ENCODE peak calls at places on chromosomes 13 and 19, in five cellular contexts. One of them, this sample, is unnamed.
A peak's percentile ranks its signal among the peaks of the same experiment; 100 is the strongest.

GRCh38 chr13:71524245-71525002 is 342.6 kb downstream of the DACH1 start:
- DNase-seq in GM12878: no peak
- DNase-seq in H1: no peak
- DNase-seq in HepG2: no peak
- DNase-seq in K562: no peak
- DNase-seq in this sample: no peak

GRCh38 chr19:13506550-13506878 is 235 bp upstream of the CACNA1A start:
- DNase-seq in HepG2: no peak
- DNase-seq in K562: no peak
- DNase-seq in GM12878: no peak
- DNase-seq in H1: peak; percentile 54
- DNase-seq in this sample: no peak

GRCh38 chr19:53879145-53880037 is 2.6 kb upstream of the PRKCG start:
- DNase-seq in H1: peak; percentile 100
- DNase-seq in GM12878: no peak
- DNase-seq in K562: peak; percentile 89
- DNase-seq in HepG2: peak; percentile 86
- DNase-seq in this sample: peak; percentile 92

GRCh38 chr13:39530996-39531395 is 72.0 kb downstream of the LHFPL6 start:
- DNase-seq in H1: no peak
- DNase-seq in HepG2: no peak
- DNase-seq in K562: no peak
- DNase-seq in GM12878: no peak
- DNase-seq in this sample: no peak

GRCh38 chr19:41888926-41889325 is 5.9 kb downstream of the ARHGEF1 start:
- DNase-seq in K562: no peak
- DNase-seq in H1: no peak
- DNase-seq in GM12878: no peak
- DNase-seq in HepG2: no peak
- DNase-seq in this sample: no peak

GRCh38 chr13:78029891-78030290 is 111.3 kb upstream of the EDNRB start:
- DNase-seq in K562: no peak
- DNase-seq in HepG2: no peak
- DNase-seq in H1: no peak
- DNase-seq in GM12878: no peak
- DNase-seq in this sample: no peak

GRCh38 chr19:2719232-2719735 is 1.9 kb downstream of the DIRAS1 start:
- DNase-seq in HepG2: no peak
- DNase-seq in GM12878: no peak
- DNase-seq in K562: no peak
- DNase-seq in H1: no peak
- DNase-seq in this sample: no peak

GRCh38 chr19:35000647-35001501 is 751 bp downstream of the GRAMD1A start:
- DNase-seq in H1: no peak
- DNase-seq in K562: peak; percentile 68
- DNase-seq in HepG2: peak; percentile 59
- DNase-seq in GM12878: no peak
- DNase-seq in this sample: peak; percentile 70

GRCh38 chr13:111482126-111482525 is 161.7 kb downstream of the TEX29 start:
- DNase-seq in H1: no peak
- DNase-seq in GM12878: no peak
- DNase-seq in K562: no peak
- DNase-seq in HepG2: no peak
- DNase-seq in this sample: no peak

GRCh38 chr13:41608111-41608510 is 150.8 kb downstream of the RGCC start:
- DNase-seq in H1: no peak
- DNase-seq in K562: no peak
- DNase-seq in HepG2: no peak
- DNase-seq in GM12878: no peak
- DNase-seq in this sample: no peak

GRCh38 chr13:112159575-112160547 is 92.9 kb downstream of the SOX1 start:
- DNase-seq in H1: no peak
- DNase-seq in GM12878: no peak
- DNase-seq in K562: no peak
- DNase-seq in HepG2: peak; percentile 73
- DNase-seq in this sample: no peak

GRCh38 chr19:1445932-1446712 is 3.8 kb upstream of the APC2 start:
- DNase-seq in H1: peak; percentile 77
- DNase-seq in K562: peak; percentile 77
- DNase-seq in HepG2: no peak
- DNase-seq in GM12878: no peak
- DNase-seq in this sample: peak; percentile 52

GRCh38 chr19:1122972-1123363 is 19.2 kb downstream of the GPX4 start:
- DNase-seq in K562: peak; percentile 88
- DNase-seq in H1: peak; percentile 100
- DNase-seq in GM12878: no peak
- DNase-seq in HepG2: peak; percentile 29
- DNase-seq in this sample: peak; percentile 84

GRCh38 chr13:44449999-44450821 is 76.6 kb downstream of the SERP2 start:
- DNase-seq in GM12878: no peak
- DNase-seq in HepG2: peak; percentile 42
- DNase-seq in H1: no peak
- DNase-seq in K562: no peak
- DNase-seq in this sample: no peak

GRCh38 chr19:38035515-38036495 is 128.8 kb downstream of the SIPA1L3 start:
- DNase-seq in HepG2: peak; percentile 6
- DNase-seq in H1: no peak
- DNase-seq in K562: no peak
- DNase-seq in GM12878: no peak
- DNase-seq in this sample: no peak

GRCh38 chr13:95800455-95800854 is 123.5 kb downstream of the DNAJC3 start:
- DNase-seq in H1: no peak
- DNase-seq in HepG2: no peak
- DNase-seq in K562: no peak
- DNase-seq in GM12878: no peak
- DNase-seq in this sample: no peak

GRCh38 chr13:24050292-24050711 is 110.2 kb upstream of the SPATA13 start:
- DNase-seq in HepG2: no peak
- DNase-seq in H1: no peak
- DNase-seq in GM12878: no peak
- DNase-seq in K562: no peak
- DNase-seq in this sample: no peak

GRCh38 chr13:41411536-41411935 is 45.8 kb upstream of the RGCC start:
- DNase-seq in H1: no peak
- DNase-seq in GM12878: no peak
- DNase-seq in HepG2: peak; percentile 62
- DNase-seq in K562: peak; percentile 37
- DNase-seq in this sample: peak; percentile 29

GRCh38 chr13:91946498-91947070 is 548.2 kb downstream of the GPC5 start:
- DNase-seq in K562: peak; percentile 1
- DNase-seq in H1: no peak
- DNase-seq in HepG2: peak; percentile 44
- DNase-seq in GM12878: no peak
- DNase-seq in this sample: peak; percentile 14

GRCh38 chr19:8610041-8610927 is at the start of gene ADAMTS10:
- DNase-seq in GM12878: no peak
- DNase-seq in H1: peak; percentile 76
- DNase-seq in HepG2: no peak
- DNase-seq in K562: no peak
- DNase-seq in this sample: no peak

DNA sequence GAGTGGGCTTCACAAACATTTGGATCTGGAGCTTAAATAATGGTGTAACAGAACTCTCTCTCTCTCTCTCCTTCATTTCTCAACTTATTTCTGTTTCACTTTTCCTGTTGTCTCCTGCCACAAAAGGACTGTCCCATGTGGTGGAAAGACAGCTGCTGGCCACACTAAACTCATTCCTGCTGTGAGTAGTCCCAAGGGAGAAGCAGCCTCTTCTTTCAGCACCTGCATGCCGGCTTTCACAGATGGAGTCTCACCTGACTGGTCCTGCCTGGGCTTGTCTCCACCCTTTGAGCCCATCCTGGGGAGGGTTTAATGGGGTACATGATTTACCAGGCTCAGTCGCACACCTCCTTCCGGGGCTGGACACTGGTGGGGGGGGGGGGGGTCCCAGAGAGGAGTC is 31.8 kb upstream of the IRS2 start:
- DNase-seq in HepG2: no peak
- DNase-seq in K562: no peak
- DNase-seq in GM12878: no peak
- DNase-seq in H1: no peak
- DNase-seq in this sample: no peak
- TF ChIP-seq USF2 in HepG2: no peak
- TF ChIP-seq USF2 in K562: no peak
- TF ChIP-seq USF2 in GM12878: no peak
- TF ChIP-seq USF2 in H1: no peak
- TF ChIP-seq USF2 in this sample: no peak

DNA sequence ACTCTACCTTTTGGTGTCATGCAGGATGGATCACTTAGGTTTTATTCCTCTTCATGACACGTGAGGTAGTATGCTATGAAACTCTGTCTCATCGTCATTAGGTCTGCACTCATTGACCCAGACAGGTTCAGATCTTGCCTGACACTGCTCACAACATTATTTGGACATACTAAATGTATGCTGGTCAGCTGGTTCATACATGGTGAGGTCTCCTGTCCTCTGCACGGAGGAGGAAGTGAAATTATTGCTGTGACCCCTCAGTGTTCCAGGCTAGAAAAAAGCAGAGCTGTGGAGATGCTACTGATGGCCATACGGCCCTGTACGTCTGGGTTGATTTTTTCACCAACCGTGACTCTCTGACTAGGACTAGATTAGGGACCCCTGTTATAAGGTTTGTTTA is 35.8 kb downstream of the LATS2 start:
- DNase-seq in H1: no peak
- DNase-seq in GM12878: no peak
- DNase-seq in HepG2: no peak
- DNase-seq in K562: no peak
- DNase-seq in this sample: no peak
- TF ChIP-seq KDM1A in H1: no peak
- TF ChIP-seq KDM1A in GM12878: no peak
- TF ChIP-seq KDM1A in HepG2: no peak
- TF ChIP-seq KDM1A in K562: no peak
- TF ChIP-seq KDM1A in this sample: no peak

GRCh38 chr19:45526143-45526542 is 18.9 kb downstream of the VASP start:
- DNase-seq in GM12878: no peak
- DNase-seq in H1: peak; percentile 85
- DNase-seq in HepG2: peak; percentile 78
- DNase-seq in K562: peak; percentile 76
- DNase-seq in this sample: peak; percentile 88
- TF ChIP-seq USF2 in GM12878: no peak
- TF ChIP-seq USF2 in H1: no peak
- TF ChIP-seq USF2 in HepG2: no peak
- TF ChIP-seq USF2 in K562: no peak
- TF ChIP-seq USF2 in this sample: no peak

GRCh38 chr19:4909172-4909896 is at the start of gene UHRF1:
- DNase-seq in HepG2: peak; percentile 58
- DNase-seq in GM12878: no peak
- DNase-seq in K562: peak; percentile 86
- DNase-seq in H1: peak; percentile 54
- DNase-seq in this sample: no peak
- TF ChIP-seq KDM1A in HepG2: no peak
- TF ChIP-seq KDM1A in GM12878: no peak
- TF ChIP-seq KDM1A in K562: no peak
- TF ChIP-seq KDM1A in H1: no peak
- TF ChIP-seq KDM1A in this sample: no peak

DNA sequence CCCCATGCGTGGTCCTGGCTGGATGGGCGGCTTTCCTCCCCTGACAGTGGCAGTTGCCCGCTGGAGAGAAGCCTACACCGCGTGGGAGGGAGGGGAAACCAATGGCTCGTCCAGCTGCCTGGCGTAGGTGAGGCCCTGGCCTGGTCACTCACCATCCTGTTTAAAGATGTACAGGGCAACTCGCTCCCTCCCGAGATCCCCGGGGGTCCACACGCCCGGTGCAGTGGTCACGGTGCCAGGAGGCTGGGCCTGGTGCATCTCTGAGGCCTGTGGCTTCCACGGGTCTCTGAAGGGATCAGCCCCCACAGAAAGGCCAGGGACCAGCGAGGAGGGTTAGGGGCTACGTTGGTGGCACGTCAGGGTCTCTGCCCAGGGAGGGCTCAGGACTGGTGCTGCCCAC is 156.5 kb downstream of the KDM4B start:
- DNase-seq in HepG2: no peak
- DNase-seq in H1: no peak
- DNase-seq in GM12878: no peak
- DNase-seq in K562: no peak
- DNase-seq in this sample: no peak
- TF ChIP-seq USF2 in HepG2: no peak
- TF ChIP-seq USF2 in H1: no peak
- TF ChIP-seq USF2 in GM12878: no peak
- TF ChIP-seq USF2 in K562: no peak
- TF ChIP-seq USF2 in this sample: no peak

DNA sequence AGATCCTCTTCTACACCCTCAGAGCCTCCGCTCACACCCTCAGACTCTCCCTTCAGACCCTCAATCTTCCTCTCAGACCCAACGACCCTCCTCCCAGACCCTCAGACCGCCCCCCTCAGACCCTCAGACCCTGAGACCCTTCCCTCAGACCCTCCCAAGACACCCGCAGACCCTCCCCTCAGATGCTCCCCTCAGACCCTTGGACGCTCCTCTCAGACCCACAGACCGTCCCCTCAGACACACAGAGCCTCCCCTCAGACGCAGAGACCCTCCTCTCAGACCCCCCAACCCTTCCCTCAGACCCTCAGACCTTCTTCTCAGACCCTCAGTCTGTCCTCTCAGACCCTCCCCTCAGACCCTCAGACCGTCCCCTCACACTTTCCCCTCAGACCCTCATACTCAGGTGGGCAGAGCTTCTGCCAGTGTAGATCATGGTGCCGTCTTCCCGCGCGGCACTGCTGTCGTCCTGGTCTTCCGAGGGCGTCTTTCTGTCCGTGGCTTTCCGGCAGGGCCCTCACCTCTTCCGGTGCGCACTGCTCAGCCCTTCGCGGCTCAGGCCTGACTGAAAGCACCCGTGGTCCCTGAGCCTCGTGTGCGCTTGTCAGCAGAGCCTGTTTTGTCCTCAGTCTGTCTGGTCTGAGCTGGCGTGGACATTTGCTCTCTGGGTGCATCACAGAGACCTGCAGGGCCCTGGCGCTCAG is 18.9 kb upstream of the TFDP1 start:
- DNase-seq in GM12878: no peak
- DNase-seq in H1: peak; percentile 37
- DNase-seq in HepG2: no peak
- DNase-seq in K562: no peak
- DNase-seq in this sample: no peak
- TF ChIP-seq KDM1A in GM12878: no peak
- TF ChIP-seq KDM1A in H1: no peak
- TF ChIP-seq KDM1A in HepG2: no peak
- TF ChIP-seq KDM1A in K562: no peak
- TF ChIP-seq KDM1A in this sample: no peak

DNA sequence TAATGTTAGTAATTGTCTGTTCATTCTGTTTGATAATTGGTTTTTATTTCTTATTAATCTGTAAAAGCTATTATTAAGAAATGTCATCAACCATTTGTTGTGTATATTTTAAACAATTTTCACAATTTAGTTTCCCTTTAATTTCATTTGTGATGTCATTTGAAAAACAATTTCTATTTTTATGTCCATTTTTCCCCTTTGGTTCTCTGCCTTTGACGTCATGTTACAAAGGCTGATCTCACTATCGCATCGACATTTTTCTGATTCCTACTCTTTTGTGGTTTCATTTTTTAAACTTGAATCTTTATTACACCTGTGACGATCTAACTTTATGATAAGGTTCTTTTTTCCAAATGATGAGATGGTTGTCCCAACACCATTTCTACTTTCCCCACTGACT is 191.0 kb upstream of the ZNF507 start:
- DNase-seq in HepG2: no peak
- DNase-seq in K562: no peak
- DNase-seq in H1: no peak
- DNase-seq in GM12878: no peak
- DNase-seq in this sample: no peak
- TF ChIP-seq USF2 in HepG2: no peak
- TF ChIP-seq USF2 in K562: no peak
- TF ChIP-seq USF2 in H1: no peak
- TF ChIP-seq USF2 in GM12878: no peak
- TF ChIP-seq USF2 in this sample: no peak

GRCh38 chr19:33280351-33280921 is 21.9 kb downstream of the CEBPA start:
- DNase-seq in HepG2: no peak
- DNase-seq in H1: no peak
- DNase-seq in GM12878: peak; percentile 86
- DNase-seq in K562: no peak
- DNase-seq in this sample: no peak
- TF ChIP-seq KDM1A in HepG2: no peak
- TF ChIP-seq KDM1A in H1: no peak
- TF ChIP-seq KDM1A in GM12878: no peak
- TF ChIP-seq KDM1A in K562: no peak
- TF ChIP-seq KDM1A in this sample: no peak

This sample was measured in A549.